ENCODE peak calls at places on chromosomes 4 and X, in six cellular contexts. F, D, V, U, P and J are unnamed samples.

GRCh38 chr4:90718926-90719325 is 591.7 kb downstream of the CCSER1 start:
- DNase-seq in P (no peak), V (no peak), F (no peak), D (no peak), U (no peak), J (no peak)

GRCh38 chrX:140510306-140510676 is 5.4 kb upstream of the SOX3 start:
- DNase-seq in F (no peak), U (no peak), V (peak), D (no peak), P (no peak), J (no peak)

GRCh38 chrX:2159858-2160257 is 340.9 kb downstream of the DHRSX start:
- DNase-seq in F (no peak), P (no peak), U (no peak), D (no peak), V (no peak), J (no peak)

GRCh38 chr4:188214861-188215260 is 75.6 kb downstream of the TRIML1 start:
- DNase-seq in U (no peak), V (no peak), D (peak), P (no peak), F (no peak), J (no peak)

GRCh38 chr4:26321326-26322276 is 787 bp downstream of the RBPJ start:
- DNase-seq in F (peak), V (peak), D (no peak), P (peak), U (peak), J (peak)

GRCh38 chrX:135345328-135345645 is 36.0 kb downstream of the ETDC start:
- DNase-seq in P (no peak), U (peak), V (no peak), F (peak), D (no peak), J (no peak)

GRCh38 chr4:138225477-138225876 is 16.7 kb downstream of the SLC7A11 start:
- DNase-seq in D (no peak), V (no peak), P (no peak), U (no peak), F (peak), J (no peak)

GRCh38 chr4:533318-534100 is 34.5 kb downstream of the PIGG start:
- DNase-seq in P (no peak), F (no peak), V (no peak), U (no peak), D (no peak), J (peak)

GRCh38 chrX:70046978-70047377 is 2.8 kb downstream of the AWAT2 start:
- DNase-seq in V (no peak), P (no peak), F (peak), D (no peak), U (no peak), J (no peak)

GRCh38 chr4:155339588-155339987 is 37.2 kb downstream of the MAP9 start:
- DNase-seq in U (peak), F (no peak), V (no peak), D (no peak), P (no peak), J (no peak)

GRCh38 chr4:154456240-154456639 is 35.4 kb downstream of the DCHS2 start:
- DNase-seq in F (no peak), D (no peak), V (no peak), P (no peak), U (no peak), J (no peak)

GRCh38 chrX:72046447-72046846 is 85.3 kb downstream of the RTL5 start:
- DNase-seq in P (no peak), V (no peak), D (no peak), U (no peak), F (no peak), J (no peak)

GRCh38 chr4:59553739-59554126 is 1646.4 kb upstream of the ADGRL3 start:
- DNase-seq in D (no peak), U (no peak), V (no peak), F (peak), P (peak), J (no peak)

GRCh38 chr4:54400802-54401201 is 171.7 kb downstream of the PDGFRA start:
- DNase-seq in V (no peak), U (no peak), F (peak), P (no peak), D (no peak), J (no peak)

GRCh38 chrX:2478546-2479419 is 22.0 kb downstream of the DHRSX start:
- DNase-seq in F (no peak), P (no peak), V (no peak), D (peak), U (no peak), J (peak)

GRCh38 chrX:100643943-100644587 is at the start of gene SRPX2:
- DNase-seq in D (peak), F (peak), P (no peak), U (no peak), V (no peak), J (no peak)

GRCh38 chr4:26273308-26273980 is 47.4 kb upstream of the RBPJ start:
- DNase-seq in V (no peak), P (no peak), D (no peak), F (no peak), U (no peak), J (peak)

GRCh38 chr4:38904090-38904666 is 36.6 kb downstream of the FAM114A1 start:
- DNase-seq in D (no peak), P (no peak), U (peak), F (no peak), V (no peak), J (no peak)

GRCh38 chr4:8379771-8380170 is 60.8 kb downstream of the ACOX3 start:
- DNase-seq in P (no peak), D (no peak), V (no peak), F (no peak), U (no peak), J (no peak)

GRCh38 chrX:75038925-75039324 is 113.7 kb upstream of the NEXMIF start:
- DNase-seq in F (peak), U (no peak), V (no peak), D (peak), P (no peak), J (peak)

GRCh38 chr4:24659241-24659961 is 75.0 kb upstream of the DHX15 start:
- DNase-seq in V (no peak), U (peak), P (no peak), D (no peak), F (peak), J (peak)

GRCh38 chr4:100786481-100786880 is 268.7 kb upstream of the EMCN start:
- DNase-seq in D (no peak), F (no peak), U (no peak), V (no peak), P (no peak), J (no peak)

GRCh38 chr4:56410247-56410646 is 23.0 kb upstream of the AASDH start:
- DNase-seq in U (peak), V (no peak), F (peak), P (no peak), D (peak), J (peak)

GRCh38 chr4:85257817-85258216 is 217.1 kb upstream of the ARHGAP24 start:
- DNase-seq in D (no peak), F (no peak), V (no peak), U (no peak), P (no peak), J (no peak)
- H3K9ac ChIP-seq in D (no peak), F (no peak), V (no peak), U (no peak), P (no peak), J (peak)

GRCh38 chr4:184514121-184514988 is 40.0 kb upstream of the IRF2 start:
- DNase-seq in F (peak), P (no peak), D (no peak), V (no peak), U (peak), J (peak)
- H3K4me3 ChIP-seq in F (peak), P (no peak), D (no peak), V (no peak), U (no peak), J (no peak)

GRCh38 chr4:112130903-112131302 is 14.4 kb upstream of the FAM241A start:
- DNase-seq in P (no peak), D (no peak), V (no peak), F (peak), U (no peak), J (peak)
- H3K9ac ChIP-seq in P (no peak), D (no peak), V (no peak), F (no peak), U (no peak), J (no peak)

GRCh38 chrX:45771114-45771513 is 570.4 kb upstream of the DIPK2B start:
- DNase-seq in F (peak), V (no peak), D (peak), P (no peak), U (peak), J (no peak)

GRCh38 chrX:45768666-45769065 is 568.0 kb upstream of the DIPK2B start:
- DNase-seq in U (no peak), D (no peak), V (no peak), F (peak), P (no peak), J (no peak)

GRCh38 chrX:45767021-45767491 is 566.4 kb upstream of the DIPK2B start:
- DNase-seq in D (no peak), V (no peak), P (no peak), F (peak), U (no peak), J (no peak)

GRCh38 chrX:45771560-45772340 is 571.1 kb upstream of the DIPK2B start:
- DNase-seq in D (no peak), P (peak), F (peak), U (peak), V (no peak), J (no peak)

GRCh38 chrX:45769919-45770582 is 569.4 kb upstream of the DIPK2B start:
- DNase-seq in D (no peak), V (no peak), F (peak), U (peak), P (no peak), J (no peak)
- H3K4me3 ChIP-seq in D (peak), V (no peak), F (peak), U (peak), P (no peak), J (no peak)

DNA sequence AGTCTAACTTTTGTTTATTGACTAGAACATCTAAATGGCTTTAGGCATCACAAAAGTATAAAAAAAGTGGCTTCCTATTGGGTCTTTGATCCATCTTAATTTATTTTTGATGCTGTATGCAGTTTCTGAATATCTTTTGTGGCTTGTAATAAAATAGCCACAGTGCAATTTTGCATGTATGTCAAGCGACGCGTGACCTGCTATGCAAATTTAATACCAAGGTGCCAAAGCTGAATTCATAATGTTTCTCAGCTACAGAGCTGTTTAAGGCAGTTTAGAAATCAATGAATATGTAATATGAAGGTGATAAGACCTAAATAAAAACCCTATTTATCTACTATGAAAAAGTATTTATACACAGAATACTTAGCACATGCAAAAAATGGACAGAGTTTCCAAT is 197.8 kb downstream of the AFF2 start:
- DNase-seq in U (no peak), V (no peak), D (no peak), F (no peak), P (no peak), J (no peak)
- H3K9ac ChIP-seq in U (no peak), V (no peak), D (no peak), F (no peak), P (no peak), J (no peak)

DNA sequence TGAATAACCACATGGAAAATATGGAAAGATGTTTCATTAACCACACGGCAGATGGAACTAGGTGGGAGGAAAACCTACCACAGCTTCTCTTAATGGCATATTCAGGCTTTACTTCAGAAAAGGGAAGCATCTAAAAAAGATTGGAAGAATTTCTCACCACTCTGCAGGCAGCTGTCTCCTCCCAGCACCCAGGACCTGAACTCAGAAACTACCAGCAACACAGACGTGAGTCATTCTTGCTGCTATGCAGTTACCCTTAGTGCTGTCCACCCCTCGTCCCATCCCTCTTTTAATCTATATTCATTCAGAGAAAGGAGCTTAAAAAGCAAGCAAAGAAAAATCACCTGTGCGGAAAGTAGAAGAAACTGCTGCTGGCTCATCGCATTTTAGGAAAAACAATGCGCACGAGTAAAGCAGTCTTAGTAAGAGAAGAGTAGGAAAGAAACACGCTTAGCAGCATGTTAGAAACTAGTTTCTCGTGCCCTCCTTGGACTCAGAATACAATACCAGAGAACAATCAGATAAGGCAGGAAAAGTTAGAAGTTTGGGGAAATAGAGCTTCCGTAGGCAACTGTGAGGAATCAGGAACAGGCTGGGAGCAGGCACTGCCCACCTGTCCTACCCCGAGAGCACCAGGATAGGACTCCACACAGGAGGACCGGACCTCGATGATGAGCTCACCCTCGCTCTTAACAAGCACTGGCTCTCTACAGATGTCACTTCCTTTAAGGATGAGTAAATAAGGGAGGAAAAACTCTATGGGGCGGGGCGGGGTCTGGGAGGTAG is 48.1 kb upstream of the ENPP6 start:
- DNase-seq in F (peak), D (peak), U (no peak), V (peak), P (peak), J (peak)
- H3K4me3 ChIP-seq in F (no peak), D (peak), U (no peak), V (no peak), P (peak), J (no peak)

DNA sequence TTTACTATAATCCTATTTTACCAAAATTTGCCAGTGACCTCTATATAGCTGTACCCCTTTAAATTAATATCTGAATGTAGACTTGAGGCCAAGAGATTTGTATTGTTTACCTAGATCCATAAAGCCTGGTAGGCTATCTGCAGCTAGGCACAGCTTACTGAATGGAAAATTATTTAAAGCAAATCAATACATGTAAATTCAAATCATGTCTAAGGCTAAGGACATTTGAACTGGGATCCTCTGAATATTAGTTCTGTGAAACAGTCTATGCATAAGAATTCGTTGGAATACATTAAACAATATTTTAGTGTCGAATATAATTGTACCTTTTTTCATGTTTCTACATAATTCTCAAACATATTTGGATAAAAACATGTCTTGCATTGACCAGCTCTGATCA is 1.6 kb downstream of the UGT2A3 start:
- DNase-seq in U (no peak), V (no peak), F (no peak), D (no peak), P (no peak), J (no peak)
- H3K9ac ChIP-seq in U (no peak), V (no peak), F (no peak), D (no peak), P (no peak), J (no peak)

DNA sequence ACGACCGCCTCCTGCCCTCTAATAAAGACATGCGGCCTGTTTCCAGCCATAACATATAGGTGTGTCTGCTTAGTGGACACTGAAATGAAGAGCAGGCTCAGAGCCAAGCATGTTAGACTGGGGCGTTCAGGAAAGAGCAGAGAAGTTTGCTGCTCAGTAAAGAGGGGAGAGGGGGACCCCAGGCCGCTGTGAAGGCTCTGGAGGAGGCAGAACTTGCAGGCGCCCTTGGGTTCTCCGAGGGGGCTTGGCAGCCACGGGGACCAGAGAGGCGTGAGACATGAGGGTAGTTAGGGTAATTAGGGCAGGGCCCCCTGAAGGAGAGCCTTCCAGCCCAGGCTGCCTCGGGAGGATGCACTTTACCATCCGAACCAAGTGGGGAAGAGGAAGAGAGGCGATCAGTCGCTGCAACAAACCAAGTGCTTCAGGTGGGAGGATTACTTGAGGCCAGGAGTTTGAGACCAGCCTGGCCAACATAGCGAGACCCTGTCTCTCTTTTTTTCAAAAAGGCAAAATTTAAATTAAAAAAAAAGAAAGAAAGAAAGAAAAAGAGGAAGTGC is 46.6 kb upstream of the CDKN2AIP start:
- DNase-seq in F (no peak), P (no peak), V (no peak), D (no peak), U (no peak), J (no peak)
- H3K4me3 ChIP-seq in F (peak), P (peak), V (peak), D (peak), U (peak), J (no peak)

GRCh38 chrX:104254442-104255115 is at the start of gene ESX1:
- DNase-seq in D (no peak), V (peak), U (no peak), P (no peak), F (peak), J (peak)
- H3K9ac ChIP-seq in D (no peak), V (no peak), U (no peak), P (no peak), F (no peak), J (no peak)

GRCh38 chr4:143700060-143700419 is 435 bp downstream of the FREM3 start:
- DNase-seq in U (no peak), F (peak), V (peak), D (no peak), P (no peak), J (peak)

GRCh38 chr4:143701365-143701764 is 890 bp upstream of the FREM3 start:
- DNase-seq in D (no peak), F (no peak), V (no peak), P (peak), U (no peak), J (no peak)

GRCh38 chr4:143693856-143694255 is 6.6 kb downstream of the FREM3 start:
- DNase-seq in D (no peak), P (no peak), V (no peak), U (no peak), F (no peak), J (no peak)

GRCh38 chr4:143700420-143701352 is at the start of gene FREM3:
- DNase-seq in V (peak), F (peak), D (no peak), P (no peak), U (no peak), J (peak)

DNA sequence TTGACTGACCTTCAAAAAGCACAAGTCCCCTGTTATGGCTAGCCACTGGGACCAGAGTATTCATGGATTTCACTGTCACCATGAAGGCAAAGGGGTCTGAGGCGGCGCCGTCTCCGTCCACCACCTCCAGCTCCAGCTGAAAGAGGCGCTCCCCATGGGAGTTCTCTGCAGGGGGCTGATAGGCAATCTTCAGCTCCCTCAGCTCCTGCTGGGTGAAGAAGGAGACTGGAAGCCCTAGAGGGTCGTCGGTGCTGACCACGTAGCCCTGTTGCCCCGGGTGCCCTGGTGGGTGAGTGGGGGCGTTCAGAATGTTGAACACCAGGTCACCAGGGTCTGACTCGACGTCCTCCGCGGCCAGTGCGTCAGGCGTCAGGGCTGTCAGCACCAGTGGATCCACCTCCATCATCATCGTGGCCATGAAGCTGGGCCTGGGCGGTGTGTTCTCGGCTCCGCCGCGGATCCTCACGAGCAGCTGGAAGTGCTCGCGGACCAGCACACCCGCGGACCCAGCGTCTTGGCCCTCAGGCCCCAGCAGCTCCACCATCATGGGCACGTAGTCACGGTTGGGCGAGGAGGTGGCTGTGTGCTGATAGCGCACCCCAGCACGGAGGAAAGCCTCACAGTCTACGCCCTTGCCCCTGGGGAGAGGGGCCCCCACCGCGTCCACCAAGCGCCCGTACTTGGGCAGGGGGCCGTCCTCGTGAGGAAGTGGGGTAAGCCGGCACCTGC is 980 bp downstream of the FREM3 start:
- DNase-seq in D (no peak), U (no peak), F (peak), P (no peak), V (no peak), J (peak)
- H3K4me3 ChIP-seq in D (no peak), U (no peak), F (peak), P (no peak), V (peak), J (peak)